ENCODE peak calls at places on chromosomes 2 and 18, in five cellular contexts. T, H, I, G and Z are unnamed samples.

GRCh38 chr2:224958873-224959272 is 83.4 kb downstream of the DOCK10 start:
- ATAC-seq in H (no peak), T (no peak), I (no peak), G (no peak), Z (no peak)

GRCh38 chr2:14492920-14493503 is 139.5 kb upstream of the LRATD1 start:
- ATAC-seq in G (no peak), T (no peak), H (no peak), I (no peak), Z (no peak)

GRCh38 chr2:72989770-72990556 is 72.6 kb downstream of the EMX1 start:
- ATAC-seq in I (no peak), H (no peak), G (no peak), T (no peak), Z (no peak)

GRCh38 chr2:15889800-15890498 is 50.4 kb upstream of the MYCN start:
- ATAC-seq in G (no peak), T (no peak), I (no peak), H (no peak), Z (no peak)

GRCh38 chr2:106073608-106074406 is 120.3 kb downstream of the UXS1 start:
- ATAC-seq in H (no peak), I (peak; percentile 31), T (no peak), G (no peak), Z (no peak)

GRCh38 chr2:220224711-220225519 is 597.5 kb downstream of the SLC4A3 start:
- ATAC-seq in T (no peak), I (no peak), H (no peak), G (peak; percentile 15), Z (no peak)

GRCh38 chr18:21330122-21330701 is 88.2 kb downstream of the GREB1L start:
- ATAC-seq in G (peak; percentile 73), H (peak; percentile 88), I (peak; percentile 87), T (peak; percentile 57), Z (no peak)

GRCh38 chr2:41972819-41973218 is 75.0 kb upstream of the PKDCC start:
- ATAC-seq in I (no peak), T (no peak), H (no peak), G (no peak), Z (no peak)

GRCh38 chr2:63977904-63978303 is 41.3 kb downstream of the VPS54 start:
- ATAC-seq in I (no peak), H (no peak), G (no peak), T (no peak), Z (no peak)

GRCh38 chr2:138831691-138832090 is 51.5 kb upstream of the NXPH2 start:
- ATAC-seq in I (no peak), H (no peak), T (no peak), G (no peak), Z (no peak)

GRCh38 chr2:133166024-133166423 is 402.2 kb downstream of the NCKAP5 start:
- ATAC-seq in I (no peak), G (no peak), H (no peak), T (no peak), Z (no peak)

GRCh38 chr18:41621177-41621576 is 333.9 kb upstream of the PIK3C3 start:
- ATAC-seq in T (no peak), I (no peak), G (no peak), H (no peak), Z (no peak)

GRCh38 chr2:9463698-9464034 is 10.7 kb upstream of the IAH1 start:
- ATAC-seq in T (no peak), I (no peak), G (no peak), H (no peak), Z (no peak)

GRCh38 chr2:43303889-43304288 is 77.5 kb upstream of the ZFP36L2 start:
- ATAC-seq in T (no peak), G (no peak), I (no peak), H (no peak), Z (no peak)
- H3K4me1 ChIP-seq in T (peaks cover 41% of the 10 kb centered on the region), G (peaks cover 16% of the 10 kb centered on the region), I (peaks cover 66% of the 10 kb centered on the region), H (peaks cover 25% of the 10 kb centered on the region), Z (peaks cover 24% of the 10 kb centered on the region)

GRCh38 chr2:20578266-20578894 is 72.5 kb downstream of the HS1BP3 start:
- ATAC-seq in H (no peak), I (no peak), G (peak; percentile 2), T (no peak), Z (no peak)

GRCh38 chr2:20580690-20581437 is 70.0 kb downstream of the HS1BP3 start:
- ATAC-seq in H (no peak), G (no peak), I (peak; percentile 3), T (no peak), Z (no peak)

GRCh38 chr2:20579866-20580265 is 71.0 kb downstream of the HS1BP3 start:
- ATAC-seq in G (no peak), I (no peak), T (no peak), H (no peak), Z (no peak)

GRCh38 chr2:20577495-20578235 is 73.2 kb downstream of the HS1BP3 start:
- ATAC-seq in H (no peak), G (peak; percentile 6), T (no peak), I (no peak), Z (no peak)

GRCh38 chr2:20578895-20579825 is 71.7 kb downstream of the HS1BP3 start:
- ATAC-seq in T (peak; percentile 71), I (peak; percentile 83), H (peak; percentile 78), G (peak; percentile 83), Z (peak; percentile 87)
- TF ChIP-seq POLR2A in T (no peak), I (no peak), H (no peak), G (no peak), Z (no peak)

GRCh38 chr2:70125498-70125898 is 38.2 kb downstream of the PCBP1 start:
- ATAC-seq in I (no peak), H (no peak), T (no peak), G (no peak), Z (no peak)

GRCh38 chr2:70124983-70125480 is 37.8 kb downstream of the PCBP1 start:
- ATAC-seq in G (peak; percentile 86), H (peak; percentile 33), I (no peak), T (peak; percentile 84), Z (peak; percentile 57)

GRCh38 chr2:70123051-70123828 is 36.0 kb downstream of the PCBP1 start:
- ATAC-seq in G (no peak), I (no peak), H (peak; percentile 35), T (peak; percentile 35), Z (peak; percentile 50)

GRCh38 chr2:70122470-70122869 is 35.2 kb downstream of the PCBP1 start:
- ATAC-seq in H (no peak), G (no peak), T (no peak), I (no peak), Z (no peak)

GRCh38 chr2:70123829-70124117 is 36.5 kb downstream of the PCBP1 start:
- ATAC-seq in I (no peak), T (no peak), H (peak; percentile 26), G (no peak), Z (no peak)
- H3K4me1 ChIP-seq in I (peaks cover 61% of the 10 kb centered on the region), T (peaks cover 36% of the 10 kb centered on the region), H (peaks cover 24% of the 10 kb centered on the region), G (peaks cover 37% of the 10 kb centered on the region), Z (no peaks in the 10 kb centered on the region)

GRCh38 chr18:56635007-56635406 is 3.4 kb downstream of the TXNL1 start:
- ATAC-seq in H (no peak), I (no peak), G (no peak), T (no peak), Z (no peak)

GRCh38 chr18:56639094-56639361 is 636 bp upstream of the TXNL1 start:
- ATAC-seq in H (peak; percentile 1), T (no peak), I (no peak), G (no peak), Z (no peak)

GRCh38 chr18:56641714-56642331 is 3.4 kb upstream of the TXNL1 start:
- ATAC-seq in T (no peak), G (no peak), I (no peak), H (no peak), Z (no peak)

GRCh38 chr18:56637897-56638231 is 528 bp downstream of the TXNL1 start:
- ATAC-seq in I (peak; percentile 38), T (peak; percentile 23), G (peak; percentile 35), H (peak; percentile 14), Z (no peak)

GRCh38 chr18:56638232-56639093 is at the start of gene TXNL1:
- ATAC-seq in G (peak; percentile 95), H (peak; percentile 97), T (peak; percentile 99), I (peak; percentile 93), Z (peak; percentile 99)
- TF ChIP-seq POLR2A in G (peak; percentile 51), H (peak; percentile 76), T (no peak), I (peak; percentile 84), Z (peak; percentile 77)

GRCh38 chr2:191950132-191950885 is 103.4 kb upstream of the CAVIN2 start:
- ATAC-seq in I (no peak), T (no peak), H (no peak), G (no peak), Z (no peak)
- H3K4me1 ChIP-seq in I (peaks cover 6% of the 10 kb centered on the region), T (no peaks in the 10 kb centered on the region), H (no peaks in the 10 kb centered on the region), G (peaks cover 32% of the 10 kb centered on the region), Z (peaks cover 17% of the 10 kb centered on the region)